ENCODE peak calls at places on chromosome 9, in seven cellular contexts. Z, H, C, W, L, Q and O are unnamed samples. For H3K9me3, the result is how much of the 10 kb centered on the place peaks cover.

GRCh38 chr9:90942555-90942954 is 140.9 kb downstream of the SYK start:
- DNase-seq in H (no peak), C (no peak), Q (no peak), W (no peak), L (peak), Z (no peak), O (no peak)

GRCh38 chr9:118674942-118675341 is 694.3 kb downstream of the BRINP1 start:
- DNase-seq in Z (no peak), C (no peak), W (no peak), Q (no peak), L (no peak), H (no peak), O (no peak)

GRCh38 chr9:77593528-77593927 is 54.6 kb downstream of the GNA14 start:
- DNase-seq in H (no peak), L (no peak), C (no peak), Z (no peak), W (no peak), Q (no peak), O (peak)

GRCh38 chr9:77575785-77576184 is 72.3 kb downstream of the GNA14 start:
- DNase-seq in Z (no peak), W (no peak), Q (no peak), H (no peak), L (no peak), C (no peak), O (no peak)

GRCh38 chr9:16062542-16063240 is 509.8 kb downstream of the CCDC171 start:
- DNase-seq in Q (no peak), Z (no peak), C (no peak), H (no peak), W (no peak), L (no peak), O (no peak)

GRCh38 chr9:8779478-8779877 is 979.9 kb upstream of the DMAC1 start:
- DNase-seq in C (no peak), Q (no peak), W (no peak), Z (no peak), L (no peak), H (no peak), O (no peak)

GRCh38 chr9:123322771-123323481 is 33.1 kb upstream of the CRB2 start:
- DNase-seq in W (no peak), Z (no peak), Q (no peak), L (no peak), H (no peak), C (no peak), O (no peak)

GRCh38 chr9:70590264-70590646 is 175.8 kb upstream of the KLF9 start:
- DNase-seq in L (no peak), H (no peak), Q (no peak), W (no peak), Z (no peak), C (no peak), O (no peak)

GRCh38 chr9:5231212-5231611 is at the start of gene INSL4:
- DNase-seq in Q (no peak), C (no peak), H (no peak), Z (no peak), L (no peak), W (no peak), O (no peak)

GRCh38 chr9:93471135-93471534 is 17.8 kb upstream of the FAM120AOS start:
- DNase-seq in Q (no peak), L (no peak), C (no peak), H (no peak), Z (no peak), W (no peak), O (peak)
- H3K27ac ChIP-seq in Q (no peak), L (peak), C (peak), H (no peak), Z (no peak), W (no peak), O (no peak)

DNA sequence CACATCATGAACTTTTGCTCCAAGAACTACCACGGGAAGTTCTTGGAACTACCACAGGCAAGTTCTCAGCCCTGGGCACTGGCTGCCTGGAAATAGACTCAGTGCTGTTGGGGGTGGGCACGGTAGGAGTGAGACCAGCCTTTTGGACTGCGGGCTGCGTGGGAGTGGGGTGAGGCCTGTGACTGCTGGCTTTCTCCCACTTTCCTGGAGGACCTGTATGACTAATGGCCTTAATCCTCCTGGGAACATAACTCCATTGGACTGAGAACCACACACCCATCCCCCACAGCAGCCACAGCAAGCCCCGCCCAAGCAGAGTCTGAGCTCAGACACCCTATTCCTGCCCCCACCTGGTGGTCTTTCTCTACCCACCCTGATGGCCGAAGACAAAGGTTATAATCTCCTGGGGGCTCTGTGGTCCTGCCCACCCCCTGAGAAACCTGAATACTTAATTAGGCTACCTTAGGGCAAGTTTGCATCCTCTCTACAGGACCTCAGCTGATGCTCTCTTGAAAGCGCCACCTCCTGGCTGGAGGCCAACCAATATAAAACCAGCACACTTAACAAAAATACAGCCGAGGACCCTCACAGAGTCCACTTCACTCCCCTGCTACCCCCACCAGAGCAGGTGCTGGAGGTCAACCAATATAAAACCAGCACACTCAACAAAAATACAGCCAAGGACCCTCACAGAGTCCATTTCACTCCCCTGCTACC is 112.6 kb downstream of the CACNA1B start:
- DNase-seq in Q (peak), H (no peak), Z (no peak), L (no peak), W (no peak), C (peak), O (no peak)
- H3K9me3 ChIP-seq in Q (under half), H (under half), Z (under half), L (under half), W (under half), C (under half), O (under half)

GRCh38 chr9:37119360-37119759 is 1.0 kb upstream of the ZCCHC7 start:
- DNase-seq in W (no peak), H (no peak), L (no peak), Z (no peak), C (no peak), Q (no peak), O (no peak)

GRCh38 chr9:37121881-37122280 is 1.5 kb downstream of the ZCCHC7 start:
- DNase-seq in W (no peak), Q (no peak), H (no peak), Z (no peak), C (no peak), L (no peak), O (no peak)

GRCh38 chr9:37117956-37118355 is 2.4 kb upstream of the ZCCHC7 start:
- DNase-seq in H (no peak), W (no peak), Q (no peak), C (no peak), Z (no peak), L (no peak), O (no peak)

GRCh38 chr9:37119907-37120839 is at the start of gene ZCCHC7:
- DNase-seq in W (peak), C (peak), L (peak), H (peak), Z (peak), Q (peak), O (peak)
- TF ChIP-seq POLR2A in W (peak), C (no peak), L (peak), H (peak), Z (peak), Q (peak), O (peak)

DNA sequence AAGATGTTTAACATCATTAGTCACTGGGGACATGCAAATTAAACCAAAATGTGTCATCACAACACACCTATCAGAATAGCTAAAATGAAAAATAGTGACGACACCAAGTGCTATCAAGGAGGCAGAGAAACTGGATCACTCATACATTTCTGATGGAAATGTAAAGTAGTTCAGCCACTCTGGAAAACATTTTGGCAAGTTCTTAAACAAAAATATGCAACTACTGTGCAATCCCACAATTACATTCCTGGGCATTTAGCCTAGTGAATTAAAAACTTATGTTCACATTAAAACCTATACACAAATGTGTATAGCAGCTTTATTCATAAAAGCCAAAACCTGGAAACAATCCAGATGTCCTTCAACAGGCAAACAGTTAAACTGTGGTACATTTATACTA is 53.1 kb downstream of the SVEP1 start:
- DNase-seq in H (no peak), Z (no peak), C (no peak), W (no peak), L (no peak), Q (no peak), O (no peak)
- H3K27ac ChIP-seq in H (no peak), Z (no peak), C (no peak), W (no peak), L (no peak), Q (no peak), O (no peak)